ENCODE peak calls at places on chromosomes 12 and 14, in six cellular contexts. One of them, this sample, is unnamed.
A peak's percentile ranks its signal among the peaks of the same experiment; 100 is the strongest.

GRCh38 chr12:107325075-107325474 is 231.7 kb upstream of the CRY1 start:
- DNase-seq in esophagus squamous epithelium: no peak
- DNase-seq in esophagus muscularis mucosa: no peak
- DNase-seq in gastrocnemius medialis: no peak
- DNase-seq in lower leg skin: no peak
- DNase-seq in HCT116: no peak
- DNase-seq in this sample: no peak

GRCh38 chr12:90152897-90153624 is 444.4 kb upstream of the ATP2B1 start:
- DNase-seq in esophagus squamous epithelium: no peak
- DNase-seq in esophagus muscularis mucosa: no peak
- DNase-seq in gastrocnemius medialis: no peak
- DNase-seq in lower leg skin: no peak
- DNase-seq in HCT116: no peak
- DNase-seq in this sample: no peak

GRCh38 chr12:47896633-47897032 is 8.2 kb downstream of the VDR start:
- DNase-seq in esophagus squamous epithelium: no peak
- DNase-seq in esophagus muscularis mucosa: no peak
- DNase-seq in gastrocnemius medialis: no peak
- DNase-seq in lower leg skin: no peak
- DNase-seq in HCT116: no peak
- DNase-seq in this sample: no peak

GRCh38 chr12:114933428-114934160 is 249.6 kb upstream of the TBX3 start:
- DNase-seq in esophagus squamous epithelium: no peak
- DNase-seq in esophagus muscularis mucosa: no peak
- DNase-seq in gastrocnemius medialis: no peak
- DNase-seq in lower leg skin: no peak
- DNase-seq in HCT116: peak; percentile 73
- DNase-seq in this sample: no peak

GRCh38 chr14:57983235-57983634 is 117.3 kb upstream of the SLC35F4 start:
- DNase-seq in esophagus squamous epithelium: no peak
- DNase-seq in esophagus muscularis mucosa: no peak
- DNase-seq in gastrocnemius medialis: no peak
- DNase-seq in lower leg skin: no peak
- DNase-seq in HCT116: no peak
- DNase-seq in this sample: no peak

GRCh38 chr12:101795786-101796185 is 35.0 kb downstream of the GNPTAB start:
- DNase-seq in esophagus squamous epithelium: no peak
- DNase-seq in esophagus muscularis mucosa: no peak
- DNase-seq in gastrocnemius medialis: no peak
- DNase-seq in lower leg skin: no peak
- DNase-seq in HCT116: no peak
- DNase-seq in this sample: no peak

GRCh38 chr14:61531741-61532505 is 163.4 kb upstream of the HIF1A start:
- DNase-seq in esophagus squamous epithelium: no peak
- DNase-seq in esophagus muscularis mucosa: no peak
- DNase-seq in gastrocnemius medialis: no peak
- DNase-seq in lower leg skin: no peak
- DNase-seq in HCT116: no peak
- DNase-seq in this sample: no peak

GRCh38 chr12:24795699-24796385 is 153.1 kb downstream of the BCAT1 start:
- DNase-seq in esophagus squamous epithelium: no peak
- DNase-seq in esophagus muscularis mucosa: no peak
- DNase-seq in gastrocnemius medialis: no peak
- DNase-seq in lower leg skin: no peak
- DNase-seq in HCT116: no peak
- DNase-seq in this sample: no peak

GRCh38 chr12:121801601-121802484 is 2.0 kb upstream of the SETD1B start:
- DNase-seq in esophagus squamous epithelium: no peak
- DNase-seq in esophagus muscularis mucosa: no peak
- DNase-seq in gastrocnemius medialis: no peak
- DNase-seq in lower leg skin: no peak
- DNase-seq in HCT116: no peak
- DNase-seq in this sample: no peak

GRCh38 chr12:66647034-66647691 is 31.7 kb downstream of the GRIP1 start:
- DNase-seq in esophagus squamous epithelium: no peak
- DNase-seq in esophagus muscularis mucosa: peak; percentile 29
- DNase-seq in gastrocnemius medialis: no peak
- DNase-seq in lower leg skin: no peak
- DNase-seq in HCT116: no peak
- DNase-seq in this sample: no peak

DNA sequence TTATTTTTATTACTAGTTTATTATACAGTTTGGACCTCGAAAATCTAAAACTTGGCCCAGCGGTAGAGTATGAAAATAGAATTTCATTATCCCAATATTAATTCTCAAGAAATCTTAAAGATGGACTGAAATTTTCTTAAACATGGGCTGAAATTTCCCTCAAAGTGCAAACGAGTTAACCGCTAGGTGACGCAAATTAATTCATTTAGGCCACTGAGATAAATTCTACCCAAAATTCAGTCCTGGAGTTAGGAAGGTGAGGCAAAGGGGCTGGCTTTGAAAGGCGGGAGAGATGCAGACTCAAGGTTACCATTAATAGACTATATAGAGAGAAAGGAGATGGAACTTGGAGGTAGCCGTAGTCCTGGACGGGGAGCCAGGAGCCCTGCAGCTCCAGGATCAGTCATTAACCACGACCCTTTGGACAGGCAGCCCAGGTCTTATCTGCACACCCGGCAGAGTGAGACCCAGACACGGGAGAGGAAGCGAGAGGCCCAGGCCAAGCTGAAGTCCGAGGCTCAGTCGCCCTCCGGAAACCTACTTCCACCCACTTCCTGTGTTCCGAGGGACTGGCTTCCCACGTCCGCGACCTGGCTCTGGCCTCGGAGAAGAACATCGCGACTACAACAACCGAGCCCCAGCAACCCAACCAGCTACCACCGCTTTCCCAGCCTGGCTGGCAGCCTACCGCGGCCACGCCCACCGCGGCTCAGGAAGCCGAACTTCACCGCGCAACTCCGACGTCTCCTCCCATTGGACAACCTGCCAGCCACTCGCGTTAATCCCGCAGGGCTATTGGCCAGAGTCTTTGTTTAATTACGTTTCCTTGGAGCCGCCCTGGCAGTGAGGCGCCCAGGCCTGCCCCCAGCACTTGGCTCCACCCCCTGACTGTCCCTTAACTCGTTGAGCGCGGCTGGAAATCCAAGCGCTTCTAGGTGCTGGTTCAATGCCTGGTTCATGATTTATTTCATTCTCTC is at the start of gene EFCAB11:
- DNase-seq in esophagus squamous epithelium: peak; percentile 85
- DNase-seq in esophagus muscularis mucosa: peak; percentile 99
- DNase-seq in gastrocnemius medialis: peak; percentile 96
- DNase-seq in lower leg skin: peak; percentile 98
- DNase-seq in HCT116: peak; percentile 97
- DNase-seq in this sample: peak; percentile 98
- TF ChIP-seq POLR2A in esophagus squamous epithelium: no peak
- TF ChIP-seq POLR2A in esophagus muscularis mucosa: no peak
- TF ChIP-seq POLR2A in gastrocnemius medialis: no peak
- TF ChIP-seq POLR2A in lower leg skin: no peak
- TF ChIP-seq POLR2A in HCT116: peak; percentile 59
- TF ChIP-seq POLR2A in this sample: no peak

GRCh38 chr12:65318186-65318685 is 39.8 kb downstream of the MSRB3 start:
- DNase-seq in esophagus squamous epithelium: no peak
- DNase-seq in esophagus muscularis mucosa: no peak
- DNase-seq in gastrocnemius medialis: no peak
- DNase-seq in lower leg skin: no peak
- DNase-seq in HCT116: no peak
- DNase-seq in this sample: no peak

GRCh38 chr12:65308001-65308400 is 29.5 kb downstream of the MSRB3 start:
- DNase-seq in esophagus squamous epithelium: no peak
- DNase-seq in esophagus muscularis mucosa: no peak
- DNase-seq in gastrocnemius medialis: no peak
- DNase-seq in lower leg skin: no peak
- DNase-seq in HCT116: no peak
- DNase-seq in this sample: no peak

GRCh38 chr12:65311260-65311659 is 32.8 kb downstream of the MSRB3 start:
- DNase-seq in esophagus squamous epithelium: no peak
- DNase-seq in esophagus muscularis mucosa: no peak
- DNase-seq in gastrocnemius medialis: no peak
- DNase-seq in lower leg skin: no peak
- DNase-seq in HCT116: no peak
- DNase-seq in this sample: no peak

GRCh38 chr12:65308601-65309071 is 30.2 kb downstream of the MSRB3 start:
- DNase-seq in esophagus squamous epithelium: no peak
- DNase-seq in esophagus muscularis mucosa: no peak
- DNase-seq in gastrocnemius medialis: no peak
- DNase-seq in lower leg skin: no peak
- DNase-seq in HCT116: no peak
- DNase-seq in this sample: no peak

DNA sequence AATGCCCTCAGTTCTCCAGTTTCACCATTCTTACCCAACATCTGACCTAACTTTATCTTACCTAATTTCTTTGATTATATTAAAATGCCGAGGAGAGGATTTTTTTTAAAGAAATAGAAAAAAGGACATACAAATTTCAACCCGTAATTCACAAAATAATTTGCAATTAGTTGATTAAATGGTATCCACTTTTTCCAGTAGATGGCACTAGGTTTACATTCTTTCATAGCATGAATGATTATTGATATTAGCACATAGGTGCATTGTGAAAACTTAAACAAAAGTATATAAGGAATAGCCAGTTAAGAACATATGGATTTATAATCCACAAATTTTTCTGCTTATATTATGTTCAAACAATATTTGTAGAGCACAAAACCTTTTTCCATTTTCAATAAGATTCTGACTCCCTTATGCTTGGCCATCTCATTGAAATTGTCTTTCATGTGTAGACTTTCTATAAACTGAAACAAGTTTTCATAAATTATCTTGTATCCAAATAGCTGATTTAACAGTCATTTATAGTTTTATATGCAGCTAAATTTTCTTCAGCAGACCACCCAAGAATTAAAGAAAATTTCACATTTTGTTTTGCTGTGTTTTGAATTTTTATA is 35.3 kb downstream of the MSRB3 start:
- DNase-seq in esophagus squamous epithelium: no peak
- DNase-seq in esophagus muscularis mucosa: no peak
- DNase-seq in gastrocnemius medialis: no peak
- DNase-seq in lower leg skin: no peak
- DNase-seq in HCT116: peak; percentile 33
- DNase-seq in this sample: no peak
- TF ChIP-seq CTCF in esophagus squamous epithelium: peak; percentile 43
- TF ChIP-seq CTCF in esophagus muscularis mucosa: peak; percentile 37
- TF ChIP-seq CTCF in gastrocnemius medialis: no peak
- TF ChIP-seq CTCF in lower leg skin: no peak
- TF ChIP-seq CTCF in HCT116: peak; percentile 45
- TF ChIP-seq CTCF in this sample: no peak

GRCh38 chr12:124296295-124296915 is 1.5 kb downstream of the RFLNA start:
- DNase-seq in esophagus squamous epithelium: no peak
- DNase-seq in esophagus muscularis mucosa: no peak
- DNase-seq in gastrocnemius medialis: no peak
- DNase-seq in lower leg skin: no peak
- DNase-seq in HCT116: no peak
- DNase-seq in this sample: no peak
- TF ChIP-seq POLR2A in esophagus squamous epithelium: no peak
- TF ChIP-seq POLR2A in esophagus muscularis mucosa: no peak
- TF ChIP-seq POLR2A in gastrocnemius medialis: no peak
- TF ChIP-seq POLR2A in lower leg skin: no peak
- TF ChIP-seq POLR2A in HCT116: no peak
- TF ChIP-seq POLR2A in this sample: no peak

GRCh38 chr14:86961106-86961716 is 1031.8 kb downstream of the GALC start:
- DNase-seq in esophagus squamous epithelium: no peak
- DNase-seq in esophagus muscularis mucosa: no peak
- DNase-seq in gastrocnemius medialis: no peak
- DNase-seq in lower leg skin: no peak
- DNase-seq in HCT116: no peak
- DNase-seq in this sample: no peak
- TF ChIP-seq CTCF in esophagus squamous epithelium: peak; percentile 8
- TF ChIP-seq CTCF in esophagus muscularis mucosa: peak; percentile 17
- TF ChIP-seq CTCF in gastrocnemius medialis: no peak
- TF ChIP-seq CTCF in lower leg skin: no peak
- TF ChIP-seq CTCF in HCT116: peak; percentile 23
- TF ChIP-seq CTCF in this sample: no peak

DNA sequence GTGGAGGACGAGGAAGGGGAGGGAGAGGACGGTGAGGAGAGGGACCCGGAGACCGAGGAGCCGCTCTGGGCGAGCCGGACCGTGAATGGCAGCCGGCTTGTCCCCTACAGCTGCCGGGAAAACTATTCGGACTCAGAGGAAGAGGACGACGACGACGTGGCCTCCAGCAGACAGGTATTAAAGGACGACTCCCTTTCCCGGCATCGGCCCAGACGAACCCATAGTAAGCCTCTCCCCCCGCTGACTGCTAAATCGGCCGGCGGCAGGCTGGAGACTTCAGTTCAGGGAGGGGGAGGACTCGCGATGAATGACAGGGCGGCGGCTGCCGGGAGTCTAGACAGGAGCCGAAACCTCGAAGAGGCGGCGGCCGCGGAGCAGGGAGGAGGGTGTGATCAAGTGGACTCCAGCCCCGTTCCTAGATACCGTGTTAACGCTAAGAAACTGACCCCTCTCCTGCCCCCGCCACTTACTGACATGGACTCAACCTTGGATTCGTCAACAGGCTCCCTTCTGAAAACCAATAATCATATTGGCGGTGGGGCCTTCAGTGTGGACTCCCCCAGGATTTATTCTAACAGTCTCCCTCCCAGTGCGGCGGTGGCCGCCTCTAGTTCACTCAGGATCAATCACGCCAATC is 980 bp downstream of the LEMD3 start:
- DNase-seq in esophagus squamous epithelium: no peak
- DNase-seq in esophagus muscularis mucosa: peak; percentile 92
- DNase-seq in gastrocnemius medialis: peak; percentile 22
- DNase-seq in lower leg skin: peak; percentile 37
- DNase-seq in HCT116: peak; percentile 28
- DNase-seq in this sample: peak; percentile 25
- TF ChIP-seq POLR2A in esophagus squamous epithelium: peak; percentile 33
- TF ChIP-seq POLR2A in esophagus muscularis mucosa: no peak
- TF ChIP-seq POLR2A in gastrocnemius medialis: peak; percentile 25
- TF ChIP-seq POLR2A in lower leg skin: no peak
- TF ChIP-seq POLR2A in HCT116: no peak
- TF ChIP-seq POLR2A in this sample: no peak

GRCh38 chr14:69615471-69616407 is 4.3 kb downstream of the SUSD6 start:
- DNase-seq in esophagus squamous epithelium: no peak
- DNase-seq in esophagus muscularis mucosa: no peak
- DNase-seq in gastrocnemius medialis: peak; percentile 50
- DNase-seq in lower leg skin: peak; percentile 70
- DNase-seq in HCT116: no peak
- DNase-seq in this sample: peak; percentile 80
- TF ChIP-seq CTCF in esophagus squamous epithelium: no peak
- TF ChIP-seq CTCF in esophagus muscularis mucosa: peak; percentile 25
- TF ChIP-seq CTCF in gastrocnemius medialis: no peak
- TF ChIP-seq CTCF in lower leg skin: no peak
- TF ChIP-seq CTCF in HCT116: no peak
- TF ChIP-seq CTCF in this sample: no peak

This sample was measured in ovary.